ENCODE peak calls at places on chromosome 6, in seven cellular contexts. Z, A, R, Y, C, U and K are unnamed samples.

GRCh38 chr6:28355743-28356665 is 6.3 kb downstream of the ZKSCAN3 start:
- DNase-seq in Z (peak; percentile 87), A (peak; percentile 45), R (peak; percentile 80), Y (peak; percentile 93), C (peak; percentile 75), U (peak; percentile 95), K (peak; percentile 74)

GRCh38 chr6:75524322-75524972 is 30.8 kb upstream of the FILIP1 start:
- DNase-seq in Z (peak; percentile 77), A (peak; percentile 80), R (no peak), Y (peak; percentile 94), C (no peak), U (peak; percentile 88), K (no peak)

GRCh38 chr6:99270030-99270429 is 79.4 kb downstream of the FAXC start:
- DNase-seq in Z (no peak), A (no peak), R (no peak), Y (no peak), C (no peak), U (no peak), K (no peak)

GRCh38 chr6:25154034-25154596 is 125.1 kb upstream of the CARMIL1 start:
- DNase-seq in Z (no peak), A (no peak), R (no peak), Y (no peak), C (no peak), U (peak; percentile 20), K (no peak)

GRCh38 chr6:128532827-128533226 is 12.4 kb upstream of the PTPRK start:
- DNase-seq in Z (no peak), A (no peak), R (no peak), Y (peak; percentile 41), C (no peak), U (peak; percentile 53), K (no peak)

GRCh38 chr6:33898771-33899170 is 95.0 kb upstream of the MLN start:
- DNase-seq in Z (no peak), A (no peak), R (no peak), Y (no peak), C (no peak), U (no peak), K (no peak)

GRCh38 chr6:17098538-17098937 is 3.3 kb upstream of the STMND1 start:
- DNase-seq in Z (no peak), A (no peak), R (no peak), Y (peak; percentile 15), C (no peak), U (peak; percentile 54), K (no peak)

GRCh38 chr6:9252784-9253183 is 817.4 kb upstream of the SLC35B3 start:
- DNase-seq in Z (no peak), A (no peak), R (no peak), Y (no peak), C (no peak), U (no peak), K (no peak)

GRCh38 chr6:88220493-88220892 is 54.3 kb upstream of the CNR1 start:
- DNase-seq in Z (no peak), A (no peak), R (no peak), Y (peak; percentile 49), C (no peak), U (peak; percentile 14), K (no peak)

GRCh38 chr6:130810307-130811030 is 16.7 kb upstream of the SMLR1 start:
- DNase-seq in Z (peak; percentile 55), A (no peak), R (no peak), Y (no peak), C (no peak), U (no peak), K (no peak)

GRCh38 chr6:117264487-117265424 is 602 bp upstream of the VGLL2 start:
- DNase-seq in Z (peak; percentile 3), A (no peak), R (no peak), Y (peak; percentile 25), C (no peak), U (no peak), K (no peak)

GRCh38 chr6:153145591-153145990 is 14.5 kb upstream of the RGS17 start:
- DNase-seq in Z (no peak), A (no peak), R (no peak), Y (no peak), C (no peak), U (no peak), K (no peak)

GRCh38 chr6:147986891-147987290 is 355.7 kb upstream of the SASH1 start:
- DNase-seq in Z (no peak), A (no peak), R (no peak), Y (no peak), C (no peak), U (no peak), K (no peak)

GRCh38 chr6:30743099-30744053 is 889 bp upstream of the FLOT1 start:
- DNase-seq in Z (no peak), A (no peak), R (no peak), Y (peak; percentile 55), C (peak; percentile 63), U (no peak), K (no peak)

GRCh38 chr6:31834367-31834703 is 6.8 kb downstream of the HSPA1B start:
- DNase-seq in Z (peak; percentile 85), A (no peak), R (peak; percentile 86), Y (peak; percentile 91), C (peak; percentile 89), U (peak; percentile 85), K (peak; percentile 72)

GRCh38 chr6:144305985-144306384 is 20.9 kb downstream of the UTRN start:
- DNase-seq in Z (no peak), A (no peak), R (no peak), Y (peak; percentile 37), C (no peak), U (peak; percentile 28), K (no peak)

GRCh38 chr6:143196525-143197225 is 136.0 kb downstream of the AIG1 start:
- DNase-seq in Z (peak; percentile 58), A (no peak), R (no peak), Y (no peak), C (no peak), U (no peak), K (no peak)

GRCh38 chr6:146358341-146359046 is 185.1 kb upstream of the RAB32 start:
- DNase-seq in Z (peak; percentile 68), A (peak; percentile 22), R (no peak), Y (peak; percentile 74), C (no peak), U (peak; percentile 48), K (no peak)

GRCh38 chr6:138546733-138547185 is 47.5 kb upstream of the NHSL1 start:
- DNase-seq in Z (no peak), A (no peak), R (no peak), Y (peak; percentile 74), C (no peak), U (peak; percentile 13), K (no peak)

GRCh38 chr6:22392711-22393110 is 95.9 kb upstream of the PRL start:
- DNase-seq in Z (peak; percentile 4), A (no peak), R (no peak), Y (peak; percentile 14), C (no peak), U (no peak), K (no peak)

GRCh38 chr6:26240981-26241770 is 123.8 kb upstream of the BTN3A2 start:
- DNase-seq in Z (peak; percentile 73), A (no peak), R (no peak), Y (peak; percentile 87), C (peak; percentile 58), U (no peak), K (no peak)

DNA sequence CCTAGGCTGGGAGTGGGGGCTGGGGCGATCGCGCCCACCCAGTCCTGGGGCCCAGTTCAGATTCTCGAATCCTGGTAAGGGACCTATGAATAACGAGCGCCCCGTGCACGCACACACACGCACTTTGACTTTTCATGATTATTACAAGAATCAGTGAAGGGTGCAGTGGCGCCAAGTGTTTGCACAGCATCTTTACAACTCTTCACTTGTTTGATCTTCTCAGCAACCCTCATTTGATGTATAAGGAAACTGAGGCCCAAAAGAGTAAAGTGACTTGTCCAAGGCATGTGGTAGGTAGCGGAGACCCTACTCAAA is 863 bp upstream of the LRFN2 start:
- DNase-seq in Z (no peak), A (no peak), R (no peak), Y (no peak), C (no peak), U (no peak), K (no peak)
- TF ChIP-seq CTCF in Z (no peak), A (no peak), R (no peak), Y (no peak), C (no peak), U (no peak), K (peak; percentile 2)

GRCh38 chr6:137163732-137164318 is 9.6 kb downstream of the IL22RA2 start:
- DNase-seq in Z (no peak), A (no peak), R (no peak), Y (no peak), C (no peak), U (no peak), K (no peak)

GRCh38 chr6:137162692-137163303 is 10.6 kb downstream of the IL22RA2 start:
- DNase-seq in Z (no peak), A (no peak), R (no peak), Y (no peak), C (no peak), U (no peak), K (no peak)

GRCh38 chr6:137166247-137167098 is 7.0 kb downstream of the IL22RA2 start:
- DNase-seq in Z (no peak), A (no peak), R (no peak), Y (no peak), C (no peak), U (no peak), K (no peak)

GRCh38 chr6:137167702-137168377 is 5.6 kb downstream of the IL22RA2 start:
- DNase-seq in Z (no peak), A (no peak), R (no peak), Y (no peak), C (no peak), U (no peak), K (no peak)

GRCh38 chr6:137165375-137166246 is 7.8 kb downstream of the IL22RA2 start:
- DNase-seq in Z (peak; percentile 4), A (no peak), R (peak; percentile 71), Y (peak; percentile 34), C (no peak), U (peak; percentile 26), K (no peak)
- TF ChIP-seq CTCF in Z (peak; percentile 41), A (peak; percentile 34), R (peak; percentile 77), Y (peak; percentile 46), C (no peak), U (no peak), K (no peak)

GRCh38 chr6:151005126-151005525 is 139.6 kb downstream of the MTHFD1L start:
- DNase-seq in Z (no peak), A (no peak), R (no peak), Y (no peak), C (no peak), U (no peak), K (no peak)

GRCh38 chr6:151004415-151005024 is 139.0 kb downstream of the MTHFD1L start:
- DNase-seq in Z (peak; percentile 89), A (peak; percentile 75), R (no peak), Y (peak; percentile 96), C (no peak), U (peak; percentile 91), K (no peak)

GRCh38 chr6:151001387-151002063 is 136.0 kb downstream of the MTHFD1L start:
- DNase-seq in Z (no peak), A (no peak), R (no peak), Y (no peak), C (no peak), U (no peak), K (no peak)

GRCh38 chr6:150998992-150999975 is 133.8 kb downstream of the MTHFD1L start:
- DNase-seq in Z (peak; percentile 86), A (no peak), R (no peak), Y (peak; percentile 44), C (no peak), U (no peak), K (no peak)

GRCh38 chr6:151002562-151002961 is 137.1 kb downstream of the MTHFD1L start:
- DNase-seq in Z (no peak), A (no peak), R (no peak), Y (no peak), C (no peak), U (no peak), K (no peak)
- TF ChIP-seq CTCF in Z (no peak), A (no peak), R (no peak), Y (no peak), C (no peak), U (no peak), K (no peak)

GRCh38 chr6:119077643-119078448 is 618 bp downstream of the FAM184A start:
- DNase-seq in Z (peak; percentile 2), A (no peak), R (peak; percentile 52), Y (peak; percentile 8), C (peak; percentile 36), U (peak; percentile 67), K (no peak)
- TF ChIP-seq CTCF in Z (no peak), A (peak; percentile 1), R (peak; percentile 44), Y (no peak), C (no peak), U (peak; percentile 28), K (no peak)